ENCODE peak calls at places on chromosome 7, in six cellular contexts. W, Q, I, G, T and Y are unnamed samples.

GRCh38 chr7:30470783-30471182 is 7.8 kb downstream of the NOD1 start:
- DNase-seq in W (no peak), G (no peak), I (peak), T (no peak), Q (no peak), Y (peak)

GRCh38 chr7:68678196-68678595 is 920.1 kb upstream of the AUTS2 start:
- DNase-seq in Q (peak), W (no peak), I (no peak), G (no peak), T (no peak), Y (no peak)

GRCh38 chr7:152136623-152137022 is 111.1 kb downstream of the GALNT11 start:
- DNase-seq in W (no peak), T (no peak), G (no peak), I (no peak), Q (no peak), Y (peak)

GRCh38 chr7:20697351-20697750 is 81.9 kb downstream of the ABCB5 start:
- DNase-seq in T (no peak), G (no peak), I (no peak), W (no peak), Q (no peak), Y (no peak)

GRCh38 chr7:92645531-92646061 is 55.4 kb upstream of the FAM133B start:
- DNase-seq in G (no peak), Q (no peak), W (peak), T (no peak), I (peak), Y (no peak)

GRCh38 chr7:50304158-50304910 is at the start of gene IKZF1:
- DNase-seq in G (no peak), Q (no peak), W (no peak), I (peak), T (no peak), Y (no peak)

GRCh38 chr7:46512901-46513431 is 591.9 kb upstream of the IGFBP3 start:
- DNase-seq in Q (no peak), W (no peak), T (no peak), I (no peak), G (no peak), Y (peak)

GRCh38 chr7:14207154-14207553 is 217.7 kb upstream of the ETV1 start:
- DNase-seq in T (no peak), Q (no peak), I (no peak), W (peak), G (no peak), Y (no peak)

GRCh38 chr7:95777266-95777665 is 4.9 kb downstream of the DYNC1I1 start:
- DNase-seq in I (no peak), G (no peak), T (no peak), Q (no peak), W (no peak), Y (no peak)